ENCODE peak calls at places on chromosome 22, in ten cellular contexts. One of them, this sample, is unnamed.

GRCh38 chr22:38239101-38239761 is 33.6 kb downstream of the TMEM184B start:
- DNase-seq in left ventricle myocardium inferior: no peak
- DNase-seq in naive B cell: no peak
- DNase-seq in pancreas: no peak
- DNase-seq in cardiac fibroblast: peak
- DNase-seq in stimulated activated naive CD8-positive, alpha-beta T cell treated with anti-CD3 and anti-CD28 coated beads, Interleukin-15, amount 100 ng/mL, for 72 hours: no peak
- DNase-seq in HS-5: peak
- DNase-seq in mesenteric fat pad: no peak
- DNase-seq in GM23338: no peak
- DNase-seq in glomerular endothelial cell: no peak
- DNase-seq in this sample: no peak

GRCh38 chr22:25282671-25283561 is 63.5 kb downstream of the CRYBB2 start:
- DNase-seq in GM23338: peak
- DNase-seq in pancreas: peak
- DNase-seq in mesenteric fat pad: no peak
- DNase-seq in stimulated activated naive CD8-positive, alpha-beta T cell treated with anti-CD3 and anti-CD28 coated beads, Interleukin-15, amount 100 ng/mL, for 72 hours: no peak
- DNase-seq in HS-5: no peak
- DNase-seq in glomerular endothelial cell: no peak
- DNase-seq in left ventricle myocardium inferior: no peak
- DNase-seq in cardiac fibroblast: no peak
- DNase-seq in naive B cell: no peak
- DNase-seq in this sample: no peak

GRCh38 chr22:32712644-32713355 is 88.7 kb upstream of the TIMP3 start:
- DNase-seq in glomerular endothelial cell: no peak
- DNase-seq in pancreas: no peak
- DNase-seq in stimulated activated naive CD8-positive, alpha-beta T cell treated with anti-CD3 and anti-CD28 coated beads, Interleukin-15, amount 100 ng/mL, for 72 hours: no peak
- DNase-seq in cardiac fibroblast: peak
- DNase-seq in left ventricle myocardium inferior: no peak
- DNase-seq in HS-5: no peak
- DNase-seq in naive B cell: no peak
- DNase-seq in mesenteric fat pad: no peak
- DNase-seq in GM23338: no peak
- DNase-seq in this sample: no peak

GRCh38 chr22:22408731-22409696 is 99.5 kb downstream of the ZNF280B start:
- DNase-seq in naive B cell: peak
- DNase-seq in HS-5: no peak
- DNase-seq in left ventricle myocardium inferior: no peak
- DNase-seq in pancreas: no peak
- DNase-seq in mesenteric fat pad: no peak
- DNase-seq in glomerular endothelial cell: no peak
- DNase-seq in stimulated activated naive CD8-positive, alpha-beta T cell treated with anti-CD3 and anti-CD28 coated beads, Interleukin-15, amount 100 ng/mL, for 72 hours: no peak
- DNase-seq in cardiac fibroblast: peak
- DNase-seq in GM23338: peak
- DNase-seq in this sample: no peak

GRCh38 chr22:47101321-47101885 is 339.0 kb downstream of the TBC1D22A start:
- DNase-seq in HS-5: no peak
- DNase-seq in mesenteric fat pad: peak
- DNase-seq in stimulated activated naive CD8-positive, alpha-beta T cell treated with anti-CD3 and anti-CD28 coated beads, Interleukin-15, amount 100 ng/mL, for 72 hours: no peak
- DNase-seq in glomerular endothelial cell: no peak
- DNase-seq in GM23338: no peak
- DNase-seq in cardiac fibroblast: no peak
- DNase-seq in left ventricle myocardium inferior: no peak
- DNase-seq in naive B cell: no peak
- DNase-seq in pancreas: no peak
- DNase-seq in this sample: no peak

GRCh38 chr22:47801541-47802245 is 1039.2 kb downstream of the TBC1D22A start:
- DNase-seq in left ventricle myocardium inferior: no peak
- DNase-seq in naive B cell: no peak
- DNase-seq in mesenteric fat pad: peak
- DNase-seq in GM23338: no peak
- DNase-seq in glomerular endothelial cell: no peak
- DNase-seq in HS-5: no peak
- DNase-seq in pancreas: no peak
- DNase-seq in cardiac fibroblast: no peak
- DNase-seq in stimulated activated naive CD8-positive, alpha-beta T cell treated with anti-CD3 and anti-CD28 coated beads, Interleukin-15, amount 100 ng/mL, for 72 hours: no peak
- DNase-seq in this sample: no peak

GRCh38 chr22:30843245-30843644 is 125.3 kb downstream of the MORC2 start:
- DNase-seq in left ventricle myocardium inferior: no peak
- DNase-seq in pancreas: no peak
- DNase-seq in stimulated activated naive CD8-positive, alpha-beta T cell treated with anti-CD3 and anti-CD28 coated beads, Interleukin-15, amount 100 ng/mL, for 72 hours: no peak
- DNase-seq in glomerular endothelial cell: no peak
- DNase-seq in naive B cell: no peak
- DNase-seq in mesenteric fat pad: peak
- DNase-seq in HS-5: no peak
- DNase-seq in cardiac fibroblast: no peak
- DNase-seq in GM23338: no peak
- DNase-seq in this sample: no peak

GRCh38 chr22:45502215-45503070 is at the start of gene FBLN1:
- DNase-seq in glomerular endothelial cell: no peak
- DNase-seq in left ventricle myocardium inferior: peak
- DNase-seq in stimulated activated naive CD8-positive, alpha-beta T cell treated with anti-CD3 and anti-CD28 coated beads, Interleukin-15, amount 100 ng/mL, for 72 hours: peak
- DNase-seq in naive B cell: no peak
- DNase-seq in pancreas: no peak
- DNase-seq in HS-5: no peak
- DNase-seq in GM23338: peak
- DNase-seq in cardiac fibroblast: peak
- DNase-seq in mesenteric fat pad: no peak
- DNase-seq in this sample: no peak

GRCh38 chr22:38766076-38766777 is 10.4 kb upstream of the SUN2 start:
- DNase-seq in glomerular endothelial cell: no peak
- DNase-seq in HS-5: no peak
- DNase-seq in left ventricle myocardium inferior: peak
- DNase-seq in GM23338: peak
- DNase-seq in mesenteric fat pad: no peak
- DNase-seq in cardiac fibroblast: peak
- DNase-seq in stimulated activated naive CD8-positive, alpha-beta T cell treated with anti-CD3 and anti-CD28 coated beads, Interleukin-15, amount 100 ng/mL, for 72 hours: no peak
- DNase-seq in naive B cell: peak
- DNase-seq in pancreas: peak
- DNase-seq in this sample: no peak

GRCh38 chr22:44182591-44183588 is 2.2 kb downstream of the PARVG start:
- DNase-seq in left ventricle myocardium inferior: peak
- DNase-seq in pancreas: no peak
- DNase-seq in glomerular endothelial cell: no peak
- DNase-seq in GM23338: no peak
- DNase-seq in naive B cell: peak
- DNase-seq in stimulated activated naive CD8-positive, alpha-beta T cell treated with anti-CD3 and anti-CD28 coated beads, Interleukin-15, amount 100 ng/mL, for 72 hours: no peak
- DNase-seq in HS-5: no peak
- DNase-seq in mesenteric fat pad: no peak
- DNase-seq in cardiac fibroblast: no peak
- DNase-seq in this sample: no peak

GRCh38 chr22:47278655-47279054 is 516.2 kb downstream of the TBC1D22A start:
- DNase-seq in GM23338: no peak
- DNase-seq in cardiac fibroblast: no peak
- DNase-seq in glomerular endothelial cell: no peak
- DNase-seq in mesenteric fat pad: no peak
- DNase-seq in stimulated activated naive CD8-positive, alpha-beta T cell treated with anti-CD3 and anti-CD28 coated beads, Interleukin-15, amount 100 ng/mL, for 72 hours: no peak
- DNase-seq in naive B cell: no peak
- DNase-seq in pancreas: no peak
- DNase-seq in left ventricle myocardium inferior: no peak
- DNase-seq in HS-5: no peak
- DNase-seq in this sample: no peak

GRCh38 chr22:41620646-41621098 is at the start of gene DESI1:
- DNase-seq in stimulated activated naive CD8-positive, alpha-beta T cell treated with anti-CD3 and anti-CD28 coated beads, Interleukin-15, amount 100 ng/mL, for 72 hours: no peak
- DNase-seq in GM23338: peak
- DNase-seq in glomerular endothelial cell: no peak
- DNase-seq in cardiac fibroblast: peak
- DNase-seq in HS-5: no peak
- DNase-seq in pancreas: no peak
- DNase-seq in left ventricle myocardium inferior: no peak
- DNase-seq in naive B cell: no peak
- DNase-seq in mesenteric fat pad: no peak
- DNase-seq in this sample: no peak

GRCh38 chr22:49751318-49751967 is 76.2 kb downstream of the BRD1 start:
- DNase-seq in GM23338: no peak
- DNase-seq in naive B cell: no peak
- DNase-seq in glomerular endothelial cell: no peak
- DNase-seq in stimulated activated naive CD8-positive, alpha-beta T cell treated with anti-CD3 and anti-CD28 coated beads, Interleukin-15, amount 100 ng/mL, for 72 hours: no peak
- DNase-seq in left ventricle myocardium inferior: peak
- DNase-seq in mesenteric fat pad: no peak
- DNase-seq in pancreas: no peak
- DNase-seq in cardiac fibroblast: no peak
- DNase-seq in HS-5: no peak
- DNase-seq in this sample: no peak

GRCh38 chr22:28414017-28414416 is 265.6 kb downstream of the TTC28 start:
- DNase-seq in glomerular endothelial cell: no peak
- DNase-seq in left ventricle myocardium inferior: no peak
- DNase-seq in mesenteric fat pad: no peak
- DNase-seq in cardiac fibroblast: peak
- DNase-seq in GM23338: no peak
- DNase-seq in naive B cell: no peak
- DNase-seq in HS-5: no peak
- DNase-seq in stimulated activated naive CD8-positive, alpha-beta T cell treated with anti-CD3 and anti-CD28 coated beads, Interleukin-15, amount 100 ng/mL, for 72 hours: no peak
- DNase-seq in pancreas: no peak
- DNase-seq in this sample: no peak

GRCh38 chr22:42928969-42929837 is 72.1 kb upstream of the ARFGAP3 start:
- DNase-seq in stimulated activated naive CD8-positive, alpha-beta T cell treated with anti-CD3 and anti-CD28 coated beads, Interleukin-15, amount 100 ng/mL, for 72 hours: no peak
- DNase-seq in GM23338: no peak
- DNase-seq in cardiac fibroblast: peak
- DNase-seq in naive B cell: no peak
- DNase-seq in pancreas: peak
- DNase-seq in HS-5: no peak
- DNase-seq in left ventricle myocardium inferior: no peak
- DNase-seq in glomerular endothelial cell: no peak
- DNase-seq in mesenteric fat pad: peak
- DNase-seq in this sample: no peak

GRCh38 chr22:44454113-44454769 is 43.8 kb downstream of the RTL6 start:
- DNase-seq in pancreas: no peak
- DNase-seq in stimulated activated naive CD8-positive, alpha-beta T cell treated with anti-CD3 and anti-CD28 coated beads, Interleukin-15, amount 100 ng/mL, for 72 hours: no peak
- DNase-seq in HS-5: no peak
- DNase-seq in glomerular endothelial cell: no peak
- DNase-seq in naive B cell: no peak
- DNase-seq in mesenteric fat pad: peak
- DNase-seq in GM23338: no peak
- DNase-seq in cardiac fibroblast: no peak
- DNase-seq in left ventricle myocardium inferior: no peak
- DNase-seq in this sample: no peak

GRCh38 chr22:27761036-27761435 is 40.5 kb downstream of the MN1 start:
- DNase-seq in GM23338: no peak
- DNase-seq in left ventricle myocardium inferior: no peak
- DNase-seq in stimulated activated naive CD8-positive, alpha-beta T cell treated with anti-CD3 and anti-CD28 coated beads, Interleukin-15, amount 100 ng/mL, for 72 hours: no peak
- DNase-seq in HS-5: no peak
- DNase-seq in mesenteric fat pad: no peak
- DNase-seq in pancreas: no peak
- DNase-seq in naive B cell: no peak
- DNase-seq in cardiac fibroblast: no peak
- DNase-seq in glomerular endothelial cell: no peak
- DNase-seq in this sample: no peak

GRCh38 chr22:24417901-24418641 is 9.3 kb upstream of the ADORA2A start:
- DNase-seq in pancreas: no peak
- DNase-seq in HS-5: no peak
- DNase-seq in mesenteric fat pad: no peak
- DNase-seq in naive B cell: no peak
- DNase-seq in glomerular endothelial cell: no peak
- DNase-seq in stimulated activated naive CD8-positive, alpha-beta T cell treated with anti-CD3 and anti-CD28 coated beads, Interleukin-15, amount 100 ng/mL, for 72 hours: no peak
- DNase-seq in left ventricle myocardium inferior: no peak
- DNase-seq in GM23338: no peak
- DNase-seq in cardiac fibroblast: peak
- DNase-seq in this sample: no peak

This sample was measured in pulmonary artery endothelial cell.